ENCODE peak calls at places on chromosomes 6 and 20, in ten cellular contexts. R is cerebellar cortex; C is T-helper 9 cell; G is NCI-H510A treated with DMSO at 0.1 percent for 48 hours; H is adrenal gland; F is AG20443; K is activated T-helper 1 cell treated with anti-CD3 and anti-CD28 coated beads, Interleukin-12 subunit alpha, Interleukin-12 subunit beta, Interleukin-2, Interleukin-4 antibody, amounts not matched to agents 30 ng/mL and 10 ng/mL and 1 ng/mL, durations not matched to agents 14 hours and 24 hours and 36 hours; Q is left lobe of liver; E is NCI-H460; O is heart left ventricle. Y is an unnamed sample.

GRCh38 chr6:51855310-51856082 is 231.9 kb downstream of the PKHD1 start:
- DNase-seq in G (peak; percentile 71), R (peak; percentile 61), K (peak; percentile 3), F (peak; percentile 54), E (peak; percentile 36), H (peak; percentile 39), Q (no peak), O (no peak), C (no peak), Y (peak; percentile 25)

GRCh38 chr6:155174576-155175174 is 89.1 kb upstream of the CLDN20 start:
- DNase-seq in Q (peak; percentile 53), O (no peak), C (peak; percentile 21), G (peak; percentile 55), H (peak; percentile 79), F (peak; percentile 87), K (peak; percentile 66), R (peak; percentile 87), E (peak; percentile 61), Y (peak; percentile 75)

GRCh38 chr20:3471397-3472021 is 691 bp downstream of the ATRN start:
- DNase-seq in H (no peak), G (no peak), K (no peak), Q (no peak), C (no peak), E (no peak), F (peak; percentile 14), O (peak; percentile 33), R (no peak), Y (no peak)

GRCh38 chr20:2759143-2759542 is 41.3 kb downstream of the CPXM1 start:
- DNase-seq in H (no peak), G (no peak), F (peak; percentile 10), R (no peak), O (no peak), E (no peak), C (no peak), K (no peak), Q (no peak), Y (no peak)

GRCh38 chr6:44702292-44702691 is 314.8 kb downstream of the CDC5L start:
- DNase-seq in R (no peak), E (no peak), Q (no peak), O (no peak), K (no peak), G (no peak), C (no peak), H (no peak), F (no peak), Y (no peak)

GRCh38 chr6:134532694-134533624 is 215.0 kb upstream of the SGK1 start:
- DNase-seq in F (no peak), H (no peak), K (no peak), C (no peak), O (no peak), E (no peak), Q (no peak), R (no peak), G (no peak), Y (no peak)

GRCh38 chr6:139250296-139251274 is 41.2 kb downstream of the TXLNB start:
- DNase-seq in E (peak; percentile 49), R (peak; percentile 39), H (peak; percentile 64), Q (peak; percentile 56), O (peak; percentile 67), C (peak; percentile 38), K (peak; percentile 43), F (peak; percentile 76), G (no peak), Y (peak; percentile 56)

GRCh38 chr6:8556370-8557018 is 121.1 kb upstream of the SLC35B3 start:
- DNase-seq in R (peak; percentile 5), K (no peak), F (peak; percentile 18), H (no peak), E (peak; percentile 86), C (no peak), G (peak; percentile 12), Q (no peak), O (no peak), Y (peak; percentile 89)

GRCh38 chr6:102356170-102356569 is 962.7 kb downstream of the GRIK2 start:
- DNase-seq in R (no peak), O (no peak), K (no peak), F (no peak), E (no peak), H (no peak), G (no peak), C (no peak), Q (no peak), Y (no peak)

GRCh38 chr20:61457725-61458124 is 205.7 kb downstream of the CDH4 start:
- DNase-seq in H (no peak), G (no peak), C (no peak), O (no peak), R (no peak), K (no peak), Q (no peak), F (no peak), E (no peak), Y (no peak)

GRCh38 chr6:44309092-44309491 is 4.1 kb downstream of the AARS2 start:
- DNase-seq in Q (no peak), R (no peak), C (no peak), G (no peak), K (no peak), F (peak; percentile 71), H (no peak), E (no peak), O (peak; percentile 77), Y (peak; percentile 81)

GRCh38 chr20:61436268-61436667 is 184.2 kb downstream of the CDH4 start:
- DNase-seq in G (no peak), C (no peak), F (peak; percentile 34), Q (no peak), O (no peak), R (no peak), E (no peak), K (no peak), H (no peak), Y (peak; percentile 24)

Y was measured in foreskin fibroblast.